ENCODE peak calls at places on chromosomes 11 and 22, in four cellular contexts. U is A549, Q is astrocyte of the cerebellum, N is H1. K is an unnamed sample.

GRCh38 chr11:8624698-8625097 is 30.7 kb upstream of the STK33 start:
- DNase-seq in U (no peak), Q (no peak), N (no peak), K (no peak)

GRCh38 chr11:16097543-16097942 is 258.8 kb downstream of the SOX6 start:
- DNase-seq in U (no peak), Q (no peak), N (no peak), K (no peak)

GRCh38 chr11:12901272-12901671 is 107.8 kb upstream of the RASSF10 start:
- DNase-seq in U (no peak), Q (no peak), N (no peak), K (no peak)

GRCh38 chr11:75041263-75041662 is 52.5 kb downstream of the NEU3 start:
- DNase-seq in U (no peak), Q (no peak), N (no peak), K (no peak)

GRCh38 chr11:36146437-36146836 is 142.8 kb downstream of the COMMD9 start:
- DNase-seq in U (peak), Q (no peak), N (no peak), K (no peak)

GRCh38 chr22:37739000-37739399 is 42.2 kb downstream of the TRIOBP start:
- DNase-seq in U (no peak), Q (no peak), N (no peak), K (no peak)

GRCh38 chr11:70353900-70354568 is 44.3 kb upstream of the CTTN start:
- DNase-seq in U (no peak), Q (no peak), N (no peak), K (no peak)

GRCh38 chr11:76131585-76131984 is 74.7 kb downstream of the WNT11 start:
- DNase-seq in U (no peak), Q (no peak), N (no peak), K (no peak)

GRCh38 chr11:6606471-6607189 is 3.1 kb downstream of the ILK start:
- DNase-seq in U (peak), Q (peak), N (peak), K (peak)

GRCh38 chr11:126115253-126115540 is 52.5 kb upstream of the CDON start:
- DNase-seq in U (no peak), Q (no peak), N (no peak), K (no peak)

GRCh38 chr11:76216536-76217326 is 10.4 kb upstream of the WNT11 start:
- DNase-seq in U (no peak), Q (no peak), N (no peak), K (no peak)

GRCh38 chr11:103085758-103086365 is 6.1 kb downstream of the DCUN1D5 start:
- DNase-seq in U (no peak), Q (no peak), N (no peak), K (no peak)

GRCh38 chr11:74557526-74557925 is 34.9 kb upstream of the POLD3 start:
- DNase-seq in U (no peak), Q (no peak), N (no peak), K (no peak)

GRCh38 chr22:37032535-37033460 is 13.3 kb downstream of the MPST start:
- DNase-seq in U (peak), Q (no peak), N (no peak), K (no peak)

GRCh38 chr11:91795139-91795887 is 429.3 kb upstream of the FAT3 start:
- DNase-seq in U (no peak), Q (peak), N (no peak), K (no peak)

GRCh38 chr11:70138403-70138802 is 60.3 kb downstream of the ANO1 start:
- DNase-seq in U (no peak), Q (no peak), N (no peak), K (no peak)

GRCh38 chr11:78420796-78421209 is 3.2 kb upstream of the GAB2 start:
- DNase-seq in U (no peak), Q (no peak), N (no peak), K (no peak)

GRCh38 chr11:110305169-110306018 is 9.0 kb upstream of the RDX start:
- DNase-seq in U (peak), Q (no peak), N (no peak), K (no peak)

GRCh38 chr11:111225871-111226270 is 19.7 kb upstream of the POU2AF2 start:
- DNase-seq in U (no peak), Q (no peak), N (no peak), K (no peak)

GRCh38 chr11:65927904-65928397 is 8.7 kb downstream of the DRAP1 start:
- DNase-seq in U (no peak), Q (no peak), N (no peak), K (no peak)

GRCh38 chr11:113435190-113435968 is 39.8 kb downstream of the DRD2 start:
- DNase-seq in U (no peak), Q (no peak), N (no peak), K (no peak)

GRCh38 chr11:120073196-120073595 is 64.7 kb downstream of the TRIM29 start:
- DNase-seq in U (no peak), Q (no peak), N (no peak), K (no peak)

GRCh38 chr11:119148855-119149370 is at the start of gene ABCG4:
- DNase-seq in U (no peak), Q (no peak), N (no peak), K (no peak)

GRCh38 chr11:118691926-118692830 is 12.7 kb upstream of the TREH start:
- DNase-seq in U (no peak), Q (no peak), N (no peak), K (no peak)

GRCh38 chr11:2269601-2270321 is 627 bp downstream of the ASCL2 start:
- DNase-seq in U (peak), Q (no peak), N (peak), K (no peak)

GRCh38 chr11:6320411-6321207 is at the start of gene CAVIN3:
- DNase-seq in U (peak), Q (peak), N (no peak), K (peak)

GRCh38 chr11:47938791-47939560 is 41.4 kb upstream of the PTPRJ start:
- DNase-seq in U (no peak), Q (no peak), N (no peak), K (no peak)

GRCh38 chr22:50715776-50716175 is 22.2 kb upstream of the ACR start:
- DNase-seq in U (no peak), Q (no peak), N (no peak), K (no peak)

GRCh38 chr11:107999759-108000455 is 8.8 kb upstream of the CUL5 start:
- DNase-seq in U (peak), Q (peak), N (peak), K (no peak)

GRCh38 chr11:118216621-118217526 is 7.9 kb downstream of the JAML start:
- DNase-seq in U (no peak), Q (no peak), N (no peak), K (no peak)

GRCh38 chr22:24105018-24105360 is 76.3 kb upstream of the SUSD2 start:
- DNase-seq in U (no peak), Q (no peak), N (no peak), K (no peak)

GRCh38 chr22:43272301-43272700 is 70.9 kb downstream of the SCUBE1 start:
- DNase-seq in U (no peak), Q (no peak), N (no peak), K (no peak)

GRCh38 chr11:8809605-8810272 is 101.2 kb upstream of the AKIP1 start:
- DNase-seq in U (no peak), Q (no peak), N (no peak), K (no peak)

GRCh38 chr11:74683279-74683871 is 47.9 kb downstream of the CHRDL2 start:
- DNase-seq in U (no peak), Q (no peak), N (no peak), K (no peak)

GRCh38 chr11:1964348-1964747 is 17.2 kb downstream of the MRPL23 start:
- DNase-seq in U (no peak), Q (no peak), N (no peak), K (no peak)

GRCh38 chr11:15224466-15224865 is 109.7 kb downstream of the INSC start:
- DNase-seq in U (no peak), Q (no peak), N (no peak), K (no peak)

GRCh38 chr11:108218912-108219783 is 3.3 kb downstream of the NPAT start:
- DNase-seq in U (no peak), Q (no peak), N (no peak), K (no peak)

GRCh38 chr11:64885367-64886286 is 7.2 kb upstream of the EHD1 start:
- DNase-seq in U (peak), Q (no peak), N (no peak), K (no peak)

GRCh38 chr11:78147807-78148206 is 8.4 kb upstream of the ALG8 start:
- DNase-seq in U (no peak), Q (no peak), N (no peak), K (no peak)

GRCh38 chr11:10019906-10020682 is 273.9 kb downstream of the SBF2 start:
- DNase-seq in U (no peak), Q (no peak), N (no peak), K (no peak)

GRCh38 chr11:10021563-10021962 is 272.5 kb downstream of the SBF2 start:
- DNase-seq in U (no peak), Q (no peak), N (no peak), K (no peak)

GRCh38 chr11:10022764-10023163 is 271.3 kb downstream of the SBF2 start:
- DNase-seq in U (no peak), Q (no peak), N (no peak), K (no peak)

GRCh38 chr11:10026514-10026913 is 267.5 kb downstream of the SBF2 start:
- DNase-seq in U (no peak), Q (no peak), N (no peak), K (no peak)

DNA sequence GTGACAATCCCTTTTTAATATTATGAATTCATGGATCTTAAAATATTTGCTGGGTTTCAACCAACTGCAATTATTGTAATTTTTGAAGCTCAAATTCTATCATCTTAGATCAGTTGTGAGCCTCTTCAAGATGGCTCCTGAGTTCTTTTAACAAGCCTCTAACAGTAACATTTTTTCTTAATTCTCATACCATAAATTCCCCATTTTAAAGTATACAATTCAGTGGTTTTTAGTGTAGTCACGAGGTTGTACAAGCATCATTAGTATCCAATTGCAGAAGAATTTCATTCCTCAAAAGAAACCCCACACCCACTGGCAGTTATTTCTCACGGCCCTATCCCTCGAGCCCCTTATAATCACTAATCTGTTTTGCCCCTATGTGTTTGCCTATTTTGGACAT is 270.8 kb downstream of the SBF2 start:
- DNase-seq in U (no peak), Q (peak), N (no peak), K (no peak)
- H3K4me3 ChIP-seq in U (no peak), Q (no peak), N (no peak), K (no peak)

GRCh38 chr11:19849947-19850593 is 137.4 kb downstream of the NAV2 start:
- DNase-seq in U (no peak), Q (no peak), N (no peak), K (no peak)

GRCh38 chr11:19853901-19854300 is 141.3 kb downstream of the NAV2 start:
- DNase-seq in U (no peak), Q (peak), N (no peak), K (no peak)

GRCh38 chr11:19849107-19849789 is 136.6 kb downstream of the NAV2 start:
- DNase-seq in U (no peak), Q (no peak), N (no peak), K (no peak)

GRCh38 chr11:19848219-19848618 is 135.6 kb downstream of the NAV2 start:
- DNase-seq in U (no peak), Q (no peak), N (no peak), K (no peak)

DNA sequence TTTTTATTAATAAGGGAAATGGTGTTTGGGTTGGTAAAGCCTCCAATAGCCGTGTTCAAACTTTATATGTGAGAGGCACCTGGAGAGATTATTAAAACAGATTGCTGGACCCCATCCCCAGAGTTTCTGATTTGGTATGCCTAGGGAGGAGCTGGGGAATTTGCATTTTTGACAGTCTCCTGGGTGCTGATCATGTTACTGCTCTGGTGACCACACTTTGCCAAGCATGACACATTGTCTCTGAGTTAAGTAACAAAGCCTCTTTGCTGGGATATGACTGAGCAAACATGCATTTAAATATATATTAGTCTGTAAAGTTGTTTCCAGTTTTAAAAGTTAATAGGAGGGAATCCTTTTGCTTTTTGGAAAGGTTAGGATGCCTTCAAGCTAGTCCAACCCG is 140.4 kb downstream of the NAV2 start:
- DNase-seq in U (no peak), Q (no peak), N (no peak), K (no peak)
- H3K4me3 ChIP-seq in U (no peak), Q (no peak), N (no peak), K (no peak)

DNA sequence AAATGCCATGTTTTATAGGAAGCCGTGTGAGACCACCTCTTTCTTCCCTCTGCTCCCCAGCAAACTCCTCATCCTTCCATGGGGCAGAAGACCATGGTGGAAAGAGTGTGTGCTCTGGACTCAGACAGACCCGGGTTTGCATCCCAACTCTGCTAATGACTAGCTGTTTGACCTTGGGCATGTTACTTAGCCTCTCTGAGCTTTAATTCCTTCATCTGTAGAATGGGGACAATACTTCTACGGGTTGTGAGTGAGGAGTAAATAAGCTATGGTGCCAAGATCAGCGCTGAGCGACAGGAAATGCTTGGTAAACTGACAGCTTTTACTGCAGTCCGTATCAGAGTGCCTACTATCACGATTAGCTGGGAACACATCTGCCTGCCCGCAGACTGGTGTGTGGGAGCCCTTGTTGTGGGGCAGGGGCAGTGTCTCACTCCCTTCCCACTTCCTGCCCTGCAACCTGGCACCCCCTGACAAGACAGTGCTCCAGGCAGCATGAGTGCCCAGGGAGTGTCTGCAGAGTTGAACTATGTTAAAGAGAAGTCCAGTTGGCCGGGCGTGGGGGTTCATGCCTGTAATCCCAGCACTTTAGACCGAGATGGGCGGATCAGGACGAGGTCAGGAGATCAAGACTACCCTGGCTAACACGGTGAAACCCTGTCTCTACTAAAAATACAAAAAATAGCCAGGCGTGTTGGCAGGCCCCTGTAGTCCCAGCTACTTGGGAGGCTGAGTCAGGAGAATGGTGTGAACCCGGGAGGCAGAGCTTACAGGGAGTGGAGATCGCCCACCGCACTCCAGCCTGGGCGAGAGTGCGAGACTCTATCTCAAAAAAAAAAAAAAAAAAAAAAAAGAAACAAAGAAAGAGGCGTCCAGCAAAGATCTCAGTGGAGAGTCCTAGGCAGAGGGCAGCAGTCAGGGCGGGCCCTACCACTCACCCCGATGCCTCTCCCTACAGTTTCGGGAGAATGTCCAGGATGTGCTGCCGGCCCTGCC is 2.2 kb downstream of the SEC14L2 start:
- DNase-seq in U (no peak), Q (no peak), N (no peak), K (no peak)
- H3K4me3 ChIP-seq in U (no peak), Q (peak), N (no peak), K (peak)

GRCh38 chr11:63590024-63590788 is 24.0 kb downstream of the PLAAT3 start:
- DNase-seq in U (no peak), Q (no peak), N (no peak), K (no peak)

GRCh38 chr11:63583288-63583687 is 20.1 kb upstream of the PLAAT2 start:
- DNase-seq in U (no peak), Q (no peak), N (no peak), K (no peak)

GRCh38 chr11:63589000-63589399 is 25.2 kb downstream of the PLAAT3 start:
- DNase-seq in U (no peak), Q (no peak), N (no peak), K (no peak)

DNA sequence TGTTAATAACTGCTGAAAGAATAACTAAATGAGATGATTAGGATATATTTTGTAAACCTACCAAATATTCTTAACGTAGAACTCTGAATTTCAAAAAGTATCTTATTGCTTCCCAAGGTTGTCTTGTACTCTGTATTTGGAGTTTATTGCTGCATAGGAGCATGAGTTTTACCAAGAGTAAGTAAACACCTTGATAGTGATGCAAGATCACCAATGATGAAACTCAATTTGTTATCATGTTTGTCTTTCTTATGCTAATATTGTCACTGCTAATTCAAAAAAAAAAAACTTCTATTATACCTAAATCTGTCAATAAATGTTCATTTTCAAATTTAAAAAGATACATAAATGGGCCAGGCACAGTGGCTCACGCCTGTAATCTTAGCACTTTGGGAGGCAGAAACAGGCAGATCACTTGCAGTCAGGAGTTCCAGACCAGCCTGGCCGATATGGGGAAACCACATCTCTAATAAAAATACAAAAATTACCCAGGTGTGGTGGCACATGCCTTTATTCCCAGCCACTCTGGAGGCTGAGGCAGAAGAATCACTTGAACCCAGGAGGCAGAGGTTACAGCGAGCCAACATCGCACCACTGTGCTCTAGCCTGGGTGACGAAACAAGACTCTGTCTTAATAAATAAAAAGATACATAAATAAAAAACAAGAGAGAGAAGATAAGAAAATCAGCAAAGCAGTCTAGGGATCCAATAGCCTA is 23.4 kb upstream of the PLAAT2 start:
- DNase-seq in U (no peak), Q (no peak), N (no peak), K (no peak)
- H3K4me3 ChIP-seq in U (no peak), Q (no peak), N (no peak), K (no peak)

GRCh38 chr11:46360878-46361277 is 13.6 kb downstream of the DGKZ start:
- DNase-seq in U (no peak), Q (no peak), N (no peak), K (no peak)

GRCh38 chr11:46356911-46357482 is 9.7 kb downstream of the DGKZ start:
- DNase-seq in U (no peak), Q (no peak), N (no peak), K (no peak)

GRCh38 chr11:46353706-46354105 is 6.4 kb downstream of the DGKZ start:
- DNase-seq in U (no peak), Q (no peak), N (no peak), K (no peak)

GRCh38 chr11:46359936-46360335 is 12.7 kb downstream of the DGKZ start:
- DNase-seq in U (no peak), Q (no peak), N (no peak), K (no peak)

DNA sequence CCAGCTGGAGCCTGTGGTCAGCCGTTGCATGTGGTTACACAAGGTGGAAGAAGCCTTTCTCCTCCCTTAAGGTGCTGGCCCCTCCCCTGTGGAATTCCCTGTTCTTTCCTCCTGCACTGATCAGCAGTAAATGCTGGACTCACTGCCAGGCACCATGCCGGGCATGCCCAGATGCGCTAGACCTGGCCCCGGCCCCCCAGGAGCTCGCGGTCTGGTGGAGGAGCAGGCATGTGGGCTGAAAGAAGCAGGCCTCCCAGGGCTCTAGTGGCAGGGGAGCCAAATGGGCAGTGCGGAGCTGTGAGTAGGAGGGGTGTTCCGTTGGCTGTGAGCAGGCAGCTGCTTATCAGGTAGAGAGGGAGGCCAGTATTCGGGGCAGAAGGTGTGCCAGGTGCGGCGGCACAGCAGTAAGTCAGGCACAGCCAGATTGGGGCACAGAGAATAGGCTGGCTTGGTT is 10.2 kb downstream of the DGKZ start:
- DNase-seq in U (no peak), Q (no peak), N (no peak), K (no peak)
- H3K4me3 ChIP-seq in U (no peak), Q (no peak), N (no peak), K (no peak)